ENCODE peak calls at places on chromosome 21, in four cellular contexts. J is midbrain; W is activated CD4-positive, alpha-beta memory T cell treated with anti-CD3 and anti-CD28 coated beads for 36 hours; K is AG08396. M is an unnamed sample.
A peak's percentile ranks its signal among the peaks of the same experiment; 100 is the strongest.

GRCh38 chr21:45833437-45833836 is 148.1 kb upstream of the COL6A1 start:
- DNase-seq in J (peak; percentile 20), W (no peak), K (no peak), M (no peak)

GRCh38 chr21:15144026-15144425 is 79.2 kb upstream of the NRIP1 start:
- DNase-seq in J (no peak), W (no peak), K (no peak), M (no peak)

GRCh38 chr21:45615145-45615711 is 28.3 kb upstream of the PCBP3 start:
- DNase-seq in J (no peak), W (peak; percentile 90), K (no peak), M (peak; percentile 36)

GRCh38 chr21:38326899-38327298 is 70.1 kb downstream of the KCNJ15 start:
- DNase-seq in J (no peak), W (no peak), K (no peak), M (no peak)

GRCh38 chr21:16330340-16331319 is 600.8 kb downstream of the USP25 start:
- DNase-seq in J (peak; percentile 94), W (no peak), K (peak; percentile 18), M (peak; percentile 63)

GRCh38 chr21:44710756-44711326 is 531 bp downstream of the TSPEAR start:
- DNase-seq in J (no peak), W (peak; percentile 9), K (no peak), M (no peak)

GRCh38 chr21:28431022-28431421 is 561.7 kb downstream of the LTN1 start:
- DNase-seq in J (no peak), W (no peak), K (no peak), M (no peak)

GRCh38 chr21:46126321-46127238 is 28.7 kb downstream of the COL6A2 start:
- DNase-seq in J (no peak), W (no peak), K (no peak), M (no peak)

GRCh38 chr21:29208666-29209059 is 78.2 kb downstream of the MAP3K7CL start:
- DNase-seq in J (no peak), W (no peak), K (no peak), M (no peak)

GRCh38 chr21:31041295-31042079 is 3.2 kb upstream of the KRTAP19-8 start:
- DNase-seq in J (no peak), W (no peak), K (no peak), M (no peak)

GRCh38 chr21:44578371-44579055 is 1.9 kb downstream of the KRTAP10-5 start:
- DNase-seq in J (no peak), W (no peak), K (no peak), M (no peak)

GRCh38 chr21:20259035-20259867 is 739.0 kb upstream of the NCAM2 start:
- DNase-seq in J (peak; percentile 56), W (no peak), K (no peak), M (no peak)

GRCh38 chr21:44300262-44300959 is 558 bp downstream of the PFKL start:
- DNase-seq in J (peak; percentile 36), W (peak; percentile 71), K (peak; percentile 89), M (peak; percentile 49)

GRCh38 chr21:41283211-41283818 is 33.3 kb upstream of the FAM3B start:
- DNase-seq in J (peak; percentile 73), W (peak; percentile 45), K (peak; percentile 81), M (peak; percentile 57)

GRCh38 chr21:26795866-26796329 is 49.3 kb downstream of the ADAMTS1 start:
- DNase-seq in J (peak; percentile 73), W (no peak), K (peak; percentile 66), M (no peak)

GRCh38 chr21:34184232-34184631 is 110.9 kb downstream of the MRPS6 start:
- DNase-seq in J (no peak), W (no peak), K (no peak), M (no peak)

GRCh38 chr21:29365636-29366305 is 67.0 kb downstream of the BACH1 start:
- DNase-seq in J (no peak), W (no peak), K (no peak), M (peak; percentile 79)

GRCh38 chr21:17501107-17502006 is 11.5 kb upstream of the CXADR start:
- DNase-seq in J (no peak), W (no peak), K (no peak), M (no peak)

M was measured in cerebellum.